ENCODE peak calls at places on chromosomes 4 and X, in nine cellular contexts. C, D, H, J, S, P, O, X and N are unnamed samples.

GRCh38 chr4:121898150-121898549 is 27.9 kb upstream of the BBS7 start:
- DNase-seq in C (no peak), D (no peak), H (no peak), J (no peak), S (no peak), P (no peak), O (no peak), X (peak; percentile 10), N (no peak)

GRCh38 chrX:40299028-40299479 is 201.3 kb upstream of the BCOR start:
- DNase-seq in C (no peak), D (no peak), H (peak; percentile 54), J (peak; percentile 54), S (no peak), P (no peak), O (no peak), X (no peak), N (no peak)

GRCh38 chrX:112687189-112687691 is 7.5 kb upstream of the LHFPL1 start:
- DNase-seq in C (no peak), D (no peak), H (no peak), J (no peak), S (no peak), P (peak; percentile 18), O (no peak), X (no peak), N (no peak)

GRCh38 chr4:37453361-37454262 is 209.1 kb downstream of the NWD2 start:
- DNase-seq in C (peak; percentile 35), D (peak; percentile 37), H (peak; percentile 91), J (peak; percentile 77), S (peak; percentile 15), P (peak; percentile 49), O (peak; percentile 67), X (no peak), N (peak; percentile 35)

GRCh38 chr4:15963001-15963451 is at the start of gene FGFBP2:
- DNase-seq in C (peak; percentile 32), D (peak; percentile 13), H (peak; percentile 73), J (peak; percentile 63), S (peak; percentile 53), P (peak; percentile 48), O (no peak), X (peak; percentile 68), N (no peak)

GRCh38 chr4:46781434-46782092 is 127.5 kb downstream of the COX7B2 start:
- DNase-seq in C (no peak), D (no peak), H (no peak), J (no peak), S (no peak), P (no peak), O (no peak), X (no peak), N (no peak)

GRCh38 chr4:145887241-145887964 is 51.2 kb downstream of the ZNF827 start:
- DNase-seq in C (no peak), D (no peak), H (no peak), J (no peak), S (no peak), P (peak; percentile 51), O (no peak), X (no peak), N (no peak)

GRCh38 chr4:165355900-165356300 is 22.9 kb upstream of the CPE start:
- DNase-seq in C (no peak), D (no peak), H (peak; percentile 69), J (peak; percentile 62), S (no peak), P (peak; percentile 13), O (peak; percentile 23), X (no peak), N (no peak)

GRCh38 chr4:109691411-109691920 is 11.8 kb downstream of the CASP6 start:
- DNase-seq in C (no peak), D (no peak), H (no peak), J (no peak), S (no peak), P (no peak), O (no peak), X (no peak), N (no peak)

GRCh38 chrX:1609311-1609710 is 5.5 kb upstream of the ASMT start:
- DNase-seq in C (no peak), D (no peak), H (no peak), J (no peak), S (no peak), P (no peak), O (no peak), X (no peak), N (no peak)

GRCh38 chr4:53055274-53055673 is 193.2 kb downstream of the RASL11B start:
- DNase-seq in C (no peak), D (no peak), H (peak; percentile 7), J (no peak), S (no peak), P (peak; percentile 17), O (no peak), X (no peak), N (no peak)